ENCODE peak calls at places on chromosome 11, in nine cellular contexts. R is anterior cingulate cortex, Y is cardiac fibroblast, F is left lung, X is WTC11, A is keratinocyte, D is heart left ventricle, B is left colon, Q is caudate nucleus. E is an unnamed sample.

GRCh38 chr11:91394718-91395414 is 829.8 kb upstream of the FAT3 start:
- DNase-seq in B (no peak), R (no peak), F (no peak), X (no peak), Q (no peak), A (no peak), Y (no peak), D (no peak), E (no peak)

GRCh38 chr11:7364660-7365059 is 113.0 kb downstream of the SYT9 start:
- DNase-seq in Q (no peak), X (no peak), A (no peak), R (no peak), B (no peak), D (no peak), Y (no peak), F (no peak), E (no peak)

GRCh38 chr11:85440273-85440672 is 186.9 kb downstream of the DLG2 start:
- DNase-seq in Y (no peak), F (no peak), D (no peak), B (no peak), Q (no peak), X (no peak), R (no peak), A (no peak), E (no peak)

GRCh38 chr11:35335226-35335625 is 84.1 kb downstream of the SLC1A2 start:
- DNase-seq in X (no peak), B (no peak), F (no peak), Y (peak; percentile 62), D (no peak), R (no peak), Q (no peak), A (no peak), E (no peak)

GRCh38 chr11:109708184-109708583 is 286.2 kb downstream of the C11orf87 start:
- DNase-seq in A (no peak), Y (no peak), B (no peak), R (no peak), F (no peak), X (no peak), Q (no peak), D (no peak), E (no peak)

GRCh38 chr11:78573271-78574035 is 1.2 kb downstream of the NARS2 start:
- DNase-seq in R (no peak), B (no peak), A (no peak), Y (no peak), F (no peak), Q (no peak), X (no peak), D (no peak), E (no peak)

GRCh38 chr11:131290111-131290510 is 80.3 kb upstream of the NTM start:
- DNase-seq in Q (no peak), X (no peak), D (no peak), F (no peak), B (no peak), A (no peak), Y (no peak), R (no peak), E (no peak)

GRCh38 chr11:88596786-88597185 is 259.2 kb upstream of the CTSC start:
- DNase-seq in B (no peak), F (no peak), A (no peak), D (no peak), Q (no peak), Y (peak; percentile 9), X (no peak), R (no peak), E (no peak)

GRCh38 chr11:81005595-81005994 is 1564.8 kb upstream of the TENM4 start:
- DNase-seq in B (no peak), F (no peak), R (no peak), X (no peak), Q (no peak), A (peak; percentile 69), Y (peak; percentile 92), D (no peak), E (no peak)

GRCh38 chr11:34105957-34106504 is 602 bp downstream of the NAT10 start:
- DNase-seq in R (no peak), X (no peak), D (no peak), F (no peak), Y (peak; percentile 40), B (no peak), Q (no peak), A (no peak), E (no peak)

GRCh38 chr11:45794169-45794568 is 10.8 kb upstream of the SLC35C1 start:
- DNase-seq in B (no peak), Q (no peak), X (no peak), A (no peak), R (no peak), D (no peak), Y (no peak), F (no peak), E (no peak)

GRCh38 chr11:32210601-32211000 is 119.7 kb downstream of the RCN1 start:
- DNase-seq in A (no peak), F (no peak), Q (no peak), D (no peak), B (no peak), R (no peak), X (no peak), Y (peak; percentile 92), E (no peak)

GRCh38 chr11:10019906-10020682 is 273.9 kb downstream of the SBF2 start:
- DNase-seq in Y (no peak), F (no peak), A (no peak), Q (no peak), X (no peak), B (peak; percentile 42), D (no peak), R (no peak), E (no peak)

GRCh38 chr11:65661599-65662246 is 993 bp downstream of the RELA start:
- DNase-seq in A (no peak), R (no peak), B (peak; percentile 29), F (no peak), Y (no peak), Q (no peak), X (no peak), D (no peak), E (no peak)

E was measured in esophagus muscularis mucosa.